ENCODE peak calls at places on chromosome 9, in nine cellular contexts. T is HCT116, D is GM23248, H is neural progenitor cell, C is GM23338, R is PC-3, U is MM.1S, L is hepatocyte, M is SK-N-SH. Z is an unnamed sample. For H3K36me3, the result is how much of the 10 kb centered on the place peaks cover.

GRCh38 chr9:3962467-3962866 is 337.4 kb downstream of the GLIS3 start:
- DNase-seq in T (no peak), D (peak), H (no peak), C (no peak), R (peak), U (no peak), L (peak), M (no peak), Z (no peak)

GRCh38 chr9:114433720-114434255 is 46.0 kb upstream of the AKNA start:
- DNase-seq in T (no peak), D (no peak), H (no peak), C (no peak), R (no peak), U (no peak), L (no peak), M (no peak), Z (peak)

GRCh38 chr9:8622871-8623270 is 823.3 kb upstream of the DMAC1 start:
- DNase-seq in T (no peak), D (no peak), H (no peak), C (no peak), R (no peak), U (no peak), L (no peak), M (no peak), Z (no peak)

GRCh38 chr9:27541740-27542139 is 12.1 kb upstream of the MOB3B start:
- DNase-seq in T (no peak), D (no peak), H (no peak), C (no peak), R (no peak), U (no peak), L (no peak), M (no peak), Z (no peak)

GRCh38 chr9:116178481-116179211 is 25.1 kb downstream of the PAPPA start:
- DNase-seq in T (no peak), D (no peak), H (no peak), C (no peak), R (no peak), U (no peak), L (no peak), M (no peak), Z (no peak)

GRCh38 chr9:132582786-132583583 is 579 bp downstream of the BARHL1 start:
- DNase-seq in T (no peak), D (no peak), H (peak), C (no peak), R (no peak), U (no peak), L (no peak), M (peak), Z (no peak)

GRCh38 chr9:106745876-106746275 is 117.1 kb upstream of the ZNF462 start:
- DNase-seq in T (no peak), D (no peak), H (no peak), C (no peak), R (peak), U (no peak), L (no peak), M (no peak), Z (no peak)

GRCh38 chr9:21933281-21933680 is 60.9 kb downstream of the CDKN2A start:
- DNase-seq in T (peak), D (no peak), H (no peak), C (peak), R (no peak), U (no peak), L (no peak), M (no peak), Z (no peak)

GRCh38 chr9:137265496-137266161 is 10.5 kb downstream of the NELFB start:
- DNase-seq in T (no peak), D (no peak), H (no peak), C (no peak), R (no peak), U (no peak), L (no peak), M (no peak), Z (no peak)

DNA sequence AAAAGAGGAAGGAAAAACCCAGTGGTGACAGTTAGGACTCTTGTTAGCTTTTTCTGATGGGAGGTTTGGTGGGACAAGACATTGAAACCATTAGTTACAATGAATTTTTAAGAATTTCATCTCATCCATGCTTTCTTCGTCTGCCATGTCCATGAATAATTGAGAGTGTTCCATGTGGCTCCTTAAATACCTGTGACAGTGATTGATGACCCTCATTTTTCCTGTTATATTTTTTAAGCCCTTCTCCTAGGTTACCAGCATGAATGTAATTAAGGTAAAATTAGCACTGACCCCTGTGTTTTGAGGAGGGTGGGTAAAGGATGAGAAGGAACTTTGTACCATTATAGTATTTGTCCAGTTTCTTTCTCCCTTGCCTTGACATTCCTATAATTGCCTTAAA is 23.5 kb upstream of the PHF2 start:
- DNase-seq in T (no peak), D (no peak), H (no peak), C (no peak), R (no peak), U (no peak), L (no peak), M (no peak), Z (no peak)
- H3K36me3 ChIP-seq in T (under half), D (under half), H (under half), C (under half), R (under half), U (under half), L (under half), M (half or more), Z (half or more)

DNA sequence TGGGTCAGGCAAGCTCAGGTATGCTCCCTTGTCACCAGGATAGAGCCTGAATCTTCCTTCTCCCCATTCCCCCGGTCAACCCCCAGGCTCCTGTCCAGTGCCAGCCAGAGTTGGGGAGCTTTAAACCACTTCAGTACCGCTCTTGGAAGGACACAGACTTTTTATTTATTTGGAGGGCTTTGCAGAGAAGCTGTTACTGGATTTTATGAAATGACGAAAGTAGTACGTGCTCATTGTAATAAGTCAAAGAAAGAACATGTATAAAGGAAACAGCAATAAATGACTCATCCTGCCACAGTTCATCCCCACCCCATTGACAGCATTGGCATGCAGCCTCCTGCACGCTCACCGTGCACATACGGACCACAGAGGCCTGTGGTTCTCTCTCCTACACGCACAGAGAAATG is 230.3 kb downstream of the AUH start:
- DNase-seq in T (peak), D (peak), H (no peak), C (no peak), R (peak), U (no peak), L (peak), M (no peak), Z (no peak)
- TF ChIP-seq EZH2phosphoT487 in T (no peak), D (peak), H (no peak), C (no peak), R (no peak), U (no peak), L (no peak), M (no peak), Z (no peak)

GRCh38 chr9:78324068-78324650 is 27.2 kb downstream of the PSAT1 start:
- DNase-seq in T (no peak), D (no peak), H (no peak), C (no peak), R (no peak), U (no peak), L (no peak), M (no peak), Z (no peak)

GRCh38 chr9:78326564-78326963 is 29.6 kb downstream of the PSAT1 start:
- DNase-seq in T (no peak), D (no peak), H (no peak), C (no peak), R (no peak), U (no peak), L (no peak), M (no peak), Z (no peak)

GRCh38 chr9:78324682-78325081 is 27.8 kb downstream of the PSAT1 start:
- DNase-seq in T (no peak), D (no peak), H (no peak), C (no peak), R (no peak), U (no peak), L (no peak), M (no peak), Z (no peak)

GRCh38 chr9:78325343-78325742 is 28.4 kb downstream of the PSAT1 start:
- DNase-seq in T (no peak), D (peak), H (no peak), C (no peak), R (no peak), U (no peak), L (peak), M (peak), Z (no peak)

DNA sequence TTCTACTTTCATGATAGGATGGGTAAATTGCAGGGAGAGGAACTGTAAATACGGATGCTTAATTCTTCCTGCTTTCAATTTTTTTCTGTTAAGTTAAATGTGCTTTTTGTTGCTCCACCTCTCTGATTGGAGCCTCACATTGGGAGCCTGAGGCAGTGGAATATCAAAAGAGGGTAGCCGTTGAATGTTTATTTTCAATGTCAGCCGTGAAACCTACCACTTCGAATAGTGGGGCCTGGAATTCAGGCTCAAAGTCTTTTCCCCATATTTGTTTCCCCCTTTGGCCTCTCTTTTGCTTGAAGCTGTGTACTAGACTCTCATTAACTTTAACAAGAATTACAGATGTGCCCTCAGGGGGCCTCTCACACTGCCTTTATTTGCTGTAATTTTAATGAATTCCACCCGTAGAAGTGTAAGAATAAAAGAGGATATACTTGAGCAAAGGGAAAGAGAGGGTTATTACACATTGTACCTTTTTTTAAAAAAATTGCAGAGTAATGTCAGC is 29.0 kb downstream of the PSAT1 start:
- DNase-seq in T (no peak), D (no peak), H (no peak), C (no peak), R (no peak), U (no peak), L (no peak), M (peak), Z (no peak)
- H3K4me3 ChIP-seq in T (no peak), D (no peak), H (no peak), C (no peak), R (no peak), U (no peak), L (no peak), M (no peak), Z (no peak)

GRCh38 chr9:134153450-134153849 is 10.9 kb downstream of the RNU6ATAC start:
- DNase-seq in T (no peak), D (no peak), H (no peak), C (no peak), R (no peak), U (no peak), L (no peak), M (no peak), Z (no peak)
- H3K36me3 ChIP-seq in T (half or more), D (under half), H (under half), C (under half), R (under half), U (under half), L (under half), M (under half), Z (half or more)

GRCh38 chr9:16575142-16575877 is 295.2 kb downstream of the BNC2 start:
- DNase-seq in T (no peak), D (peak), H (peak), C (no peak), R (peak), U (peak), L (no peak), M (no peak), Z (no peak)
- TF ChIP-seq EZH2phosphoT487 in T (no peak), D (no peak), H (no peak), C (no peak), R (no peak), U (no peak), L (no peak), M (no peak), Z (no peak)

Z was measured in OCI-LY7.